ENCODE peak calls at places on chromosomes 11 and 22, in six cellular contexts. N, R, D, V, P and S are unnamed samples.

GRCh38 chr22:26549902-26550497 is 37.7 kb upstream of the TFIP11 start:
- DNase-seq in N (no peak), R (no peak), D (no peak), V (no peak), P (peak), S (no peak)

GRCh38 chr11:61553373-61554171 is 27.3 kb downstream of the SYT7 start:
- DNase-seq in N (no peak), R (peak), D (no peak), V (no peak), P (no peak), S (no peak)

GRCh38 chr11:40293655-40294342 is 1165.7 kb downstream of the LRRC4C start:
- DNase-seq in N (peak), R (peak), D (peak), V (peak), P (peak), S (peak)

GRCh38 chr11:2382927-2383822 is 6.1 kb downstream of the CD81 start:
- DNase-seq in N (no peak), R (no peak), D (no peak), V (no peak), P (no peak), S (no peak)

GRCh38 chr11:131864205-131864604 is 493.8 kb downstream of the NTM start:
- DNase-seq in N (no peak), R (peak), D (no peak), V (no peak), P (no peak), S (no peak)

GRCh38 chr11:18225906-18226305 is 10.7 kb downstream of the SAA4 start:
- DNase-seq in N (no peak), R (no peak), D (no peak), V (no peak), P (no peak), S (no peak)

GRCh38 chr22:37053310-37054077 is 2.0 kb downstream of the KCTD17 start:
- DNase-seq in N (no peak), R (no peak), D (no peak), V (no peak), P (no peak), S (no peak)

GRCh38 chr22:29072979-29073617 is at the start of gene KREMEN1:
- DNase-seq in N (peak), R (no peak), D (no peak), V (no peak), P (no peak), S (no peak)

GRCh38 chr22:26658671-26659478 is 1.5 kb downstream of the MIAT start:
- DNase-seq in N (peak), R (peak), D (peak), V (no peak), P (no peak), S (peak)

GRCh38 chr11:65204143-65204542 is 22.4 kb downstream of the CAPN1 start:
- DNase-seq in N (no peak), R (no peak), D (no peak), V (no peak), P (no peak), S (no peak)

GRCh38 chr22:46995501-46996360 is 233.3 kb downstream of the TBC1D22A start:
- DNase-seq in N (no peak), R (no peak), D (no peak), V (no peak), P (no peak), S (no peak)

GRCh38 chr22:41175546-41175945 is 29.6 kb upstream of the L3MBTL2 start:
- DNase-seq in N (no peak), R (peak), D (no peak), V (no peak), P (no peak), S (no peak)

GRCh38 chr11:126716456-126717083 is 284.0 kb downstream of the KIRREL3 start:
- DNase-seq in N (peak), R (peak), D (peak), V (no peak), P (peak), S (peak)

GRCh38 chr11:70558651-70559050 is 160.3 kb downstream of the CTTN start:
- DNase-seq in N (no peak), R (no peak), D (no peak), V (no peak), P (no peak), S (no peak)

GRCh38 chr22:45568213-45568612 is 65.5 kb downstream of the FBLN1 start:
- DNase-seq in N (no peak), R (no peak), D (no peak), V (no peak), P (no peak), S (no peak)

GRCh38 chr22:38190581-38190980 is 9.0 kb upstream of the PLA2G6 start:
- DNase-seq in N (no peak), R (no peak), D (no peak), V (no peak), P (no peak), S (no peak)

GRCh38 chr11:102306817-102307814 is 10.2 kb upstream of the BIRC3 start:
- DNase-seq in N (no peak), R (no peak), D (no peak), V (no peak), P (no peak), S (peak)

GRCh38 chr22:25829808-25830777 is 88.1 kb downstream of the MYO18B start:
- DNase-seq in N (no peak), R (no peak), D (no peak), V (no peak), P (peak), S (no peak)

GRCh38 chr22:39960791-39961746 is 872 bp downstream of the TMA7B start:
- DNase-seq in N (no peak), R (no peak), D (peak), V (peak), P (no peak), S (peak)

GRCh38 chr11:126420730-126421083 is 65.2 kb downstream of the ST3GAL4 start:
- DNase-seq in N (no peak), R (no peak), D (no peak), V (no peak), P (no peak), S (no peak)

GRCh38 chr11:44637477-44637876 is 72.0 kb downstream of the CD82 start:
- DNase-seq in N (no peak), R (no peak), D (no peak), V (no peak), P (no peak), S (peak)

GRCh38 chr11:3223932-3224729 is 5.5 kb upstream of the MRGPRG start:
- DNase-seq in N (peak), R (peak), D (peak), V (no peak), P (no peak), S (no peak)

GRCh38 chr11:77502501-77502900 is 28.6 kb upstream of the PAK1 start:
- DNase-seq in N (no peak), R (no peak), D (no peak), V (no peak), P (no peak), S (no peak)

GRCh38 chr22:31272522-31273446 is 19.5 kb downstream of the PIK3IP1 start:
- DNase-seq in N (peak), R (peak), D (peak), V (no peak), P (peak), S (peak)

GRCh38 chr11:123475478-123475877 is 45.4 kb downstream of the GRAMD1B start:
- DNase-seq in N (no peak), R (peak), D (no peak), V (no peak), P (no peak), S (no peak)

GRCh38 chr11:135074397-135074998 is 662.5 kb upstream of the B3GAT1 start:
- DNase-seq in N (no peak), R (no peak), D (no peak), V (no peak), P (no peak), S (no peak)

GRCh38 chr11:38416141-38416540 is 1818.1 kb upstream of the RAG2 start:
- DNase-seq in N (no peak), R (no peak), D (no peak), V (no peak), P (no peak), S (no peak)

GRCh38 chr11:85918910-85919794 is 64.0 kb downstream of the CCDC83 start:
- DNase-seq in N (no peak), R (no peak), D (no peak), V (no peak), P (peak), S (no peak)

GRCh38 chr11:133993921-133994320 is 37.2 kb upstream of the IGSF9B start:
- DNase-seq in N (no peak), R (no peak), D (no peak), V (no peak), P (no peak), S (no peak)

GRCh38 chr11:118436639-118437045 is 350 bp downstream of the KMT2A start:
- DNase-seq in N (peak), R (no peak), D (no peak), V (no peak), P (no peak), S (no peak)
- TF ChIP-seq GABPA in N (no peak), R (no peak), D (no peak), V (no peak), P (no peak), S (no peak)

DNA sequence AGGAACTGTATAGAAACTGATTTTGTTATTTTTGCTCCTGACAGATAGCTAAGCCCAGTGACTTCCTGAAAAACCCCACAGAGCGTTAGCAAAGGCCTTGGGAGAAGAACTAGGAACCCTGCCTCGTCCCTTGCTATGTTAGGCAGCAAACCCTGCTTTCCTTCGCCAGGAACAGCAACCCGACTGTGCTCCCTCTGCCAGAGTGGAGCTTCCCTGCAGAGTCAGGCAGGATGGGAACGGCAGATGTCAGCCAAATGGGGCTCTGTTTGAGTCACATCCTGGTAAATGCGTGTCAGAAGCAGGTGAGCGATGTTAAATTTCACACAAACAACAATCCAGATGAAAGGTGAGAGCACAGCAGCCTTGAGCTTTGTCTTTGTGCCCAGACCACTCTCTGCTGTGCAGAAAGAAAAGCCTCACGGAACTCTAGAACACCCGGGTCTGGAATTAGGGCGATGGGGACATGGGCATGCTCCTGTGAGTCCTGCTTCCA is 186.6 kb downstream of the ADAMTS15 start:
- DNase-seq in N (no peak), R (no peak), D (no peak), V (no peak), P (peak), S (no peak)
- H3K27ac ChIP-seq in N (no peak), R (no peak), D (no peak), V (no peak), P (no peak), S (no peak)

GRCh38 chr11:46017341-46017740 is 94.9 kb downstream of the LARGE2 start:
- DNase-seq in N (no peak), R (no peak), D (no peak), V (no peak), P (no peak), S (no peak)
- TF ChIP-seq GABPA in N (no peak), R (no peak), D (no peak), V (no peak), P (no peak), S (no peak)

GRCh38 chr11:34426766-34427170 is 12.0 kb upstream of the CAT start:
- DNase-seq in N (no peak), R (peak), D (peak), V (no peak), P (no peak), S (no peak)
- H3K27ac ChIP-seq in N (no peak), R (peak), D (peak), V (no peak), P (peak), S (peak)

GRCh38 chr11:28420099-28420498 is 311.9 kb downstream of the METTL15 start:
- DNase-seq in N (no peak), R (no peak), D (no peak), V (no peak), P (no peak), S (no peak)

DNA sequence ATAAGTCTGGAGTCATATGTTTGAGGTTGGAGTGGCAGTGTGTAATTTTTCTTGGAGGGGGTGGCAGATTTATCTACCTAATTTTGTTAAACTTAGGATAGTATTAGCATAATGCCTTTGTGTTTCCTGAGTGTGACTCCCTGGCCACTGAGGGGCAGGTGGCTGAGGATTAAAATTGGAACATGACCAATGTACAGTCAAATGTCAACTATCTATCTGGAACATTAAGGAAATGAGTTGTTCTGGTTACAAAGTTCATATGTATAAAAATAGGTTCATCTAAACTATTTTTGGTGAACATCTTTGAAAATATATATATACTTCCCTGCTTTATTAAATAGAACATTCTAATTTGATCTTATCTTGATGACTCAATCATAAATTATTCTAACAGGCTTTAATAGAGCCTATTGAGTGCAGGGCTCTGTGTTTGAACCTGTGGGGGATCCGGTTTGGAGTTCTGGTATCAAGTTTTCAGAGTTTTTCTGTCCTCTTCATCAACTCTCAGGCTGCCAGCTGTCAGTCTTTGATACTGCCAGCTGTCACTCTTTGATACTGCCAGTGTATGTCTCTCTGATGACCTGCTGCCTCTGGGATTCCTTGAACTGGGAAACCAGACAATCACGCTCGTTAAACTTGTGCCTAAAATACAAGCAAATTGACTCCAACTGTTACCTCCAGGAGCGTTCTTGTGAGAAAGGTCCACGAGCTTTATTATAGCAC is 309.6 kb downstream of the METTL15 start:
- DNase-seq in N (no peak), R (no peak), D (no peak), V (no peak), P (no peak), S (no peak)
- TF ChIP-seq GABPA in N (no peak), R (no peak), D (no peak), V (no peak), P (no peak), S (no peak)

DNA sequence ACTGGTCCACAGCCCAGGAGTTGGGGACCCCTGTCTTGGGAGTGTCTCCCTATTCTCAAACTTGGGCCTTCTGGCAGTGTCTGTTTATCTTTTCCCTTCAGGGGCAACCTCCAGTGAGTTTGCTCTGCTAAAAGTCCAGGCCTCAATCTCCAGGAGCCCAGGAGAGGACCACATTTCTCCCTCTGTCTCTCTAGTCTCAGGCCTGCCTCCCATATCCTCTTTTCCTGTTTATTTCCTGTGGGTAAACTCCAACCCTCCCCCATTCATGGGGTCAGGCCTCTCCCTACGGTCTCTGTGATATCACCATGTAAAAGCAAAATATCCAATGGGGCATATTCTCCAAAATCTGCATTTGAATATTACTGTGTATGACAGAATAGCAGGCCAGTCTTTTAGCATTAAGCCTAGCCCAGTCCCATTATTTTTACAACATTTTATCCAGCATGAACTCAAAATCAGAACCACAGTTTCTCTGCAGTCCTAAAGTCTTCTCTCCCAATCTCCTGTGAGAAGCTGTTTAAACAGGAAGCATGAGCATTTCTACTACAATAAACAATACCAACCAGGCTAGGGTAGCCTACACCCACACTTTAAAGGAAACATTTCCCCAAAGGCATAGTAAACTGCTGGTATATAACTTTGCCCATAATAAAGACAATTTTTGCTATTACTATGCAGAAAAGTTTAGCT is 18.0 kb upstream of the TMEM135 start:
- DNase-seq in N (no peak), R (no peak), D (no peak), V (no peak), P (no peak), S (no peak)
- H3K27ac ChIP-seq in N (no peak), R (no peak), D (no peak), V (no peak), P (peak), S (no peak)

DNA sequence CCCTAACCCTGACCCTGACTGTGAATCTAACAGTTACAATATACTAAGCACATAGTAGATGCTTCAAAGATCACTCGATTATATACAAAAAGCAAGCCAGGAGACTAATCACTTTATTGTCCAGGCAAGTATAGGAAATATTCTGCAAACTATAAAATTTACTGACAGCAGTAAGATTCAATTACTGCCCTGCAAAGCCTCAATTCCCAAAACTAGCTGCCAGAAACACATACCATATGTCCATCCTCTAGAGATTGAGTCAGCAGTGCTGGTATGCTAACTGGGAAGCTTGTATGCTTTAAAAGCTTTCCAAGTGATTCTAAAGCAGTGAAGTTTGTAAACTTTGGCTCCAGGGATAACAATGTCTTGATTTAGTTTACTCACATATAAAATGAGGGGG is 26.1 kb downstream of the CSTF3 start:
- DNase-seq in N (no peak), R (no peak), D (no peak), V (no peak), P (no peak), S (no peak)
- TF ChIP-seq GABPA in N (no peak), R (no peak), D (no peak), V (no peak), P (no peak), S (no peak)

DNA sequence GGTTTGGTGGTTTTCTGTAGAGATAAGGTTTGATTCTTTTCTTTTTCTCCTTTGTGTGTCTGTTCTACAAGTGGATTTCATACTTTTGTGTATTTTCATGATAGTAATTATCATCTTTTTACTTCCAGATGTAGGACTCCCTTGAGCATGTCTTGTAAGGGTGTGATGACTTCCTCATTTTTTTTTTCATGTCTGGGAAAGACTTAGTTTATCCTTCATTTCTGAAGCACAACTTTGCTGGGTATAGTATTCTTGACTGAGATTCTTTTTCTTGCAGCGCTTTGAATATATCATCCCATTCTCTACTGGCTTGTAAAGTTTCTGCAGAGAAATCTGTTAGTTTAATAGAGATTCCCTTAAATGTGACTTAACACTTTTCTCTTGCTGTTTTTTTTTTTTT is 32.9 kb downstream of the MADD start:
- DNase-seq in N (no peak), R (no peak), D (no peak), V (no peak), P (no peak), S (no peak)
- H3K27ac ChIP-seq in N (no peak), R (no peak), D (no peak), V (no peak), P (no peak), S (no peak)